ENCODE peak calls at places on chromosomes 3 and 15, in ten cellular contexts. One of them, this sample, is unnamed.

GRCh38 chr3:190443257-190443656 is 6.4 kb downstream of the TMEM207 start:
- DNase-seq in spleen: no peak
- DNase-seq in ovary: no peak
- DNase-seq in stomach: no peak
- DNase-seq in tibial nerve: no peak
- DNase-seq in breast epithelium: no peak
- DNase-seq in Peyer's patch: no peak
- DNase-seq in heart left ventricle: no peak
- DNase-seq in endothelial cell of umbilical vein: peak; percentile 29
- DNase-seq in uterus: no peak
- DNase-seq in this sample: no peak

GRCh38 chr15:74978503-74978902 is 16.9 kb upstream of the SCAMP5 start:
- DNase-seq in spleen: peak; percentile 46
- DNase-seq in ovary: no peak
- DNase-seq in stomach: no peak
- DNase-seq in tibial nerve: no peak
- DNase-seq in breast epithelium: no peak
- DNase-seq in Peyer's patch: no peak
- DNase-seq in heart left ventricle: no peak
- DNase-seq in endothelial cell of umbilical vein: no peak
- DNase-seq in uterus: no peak
- DNase-seq in this sample: no peak

GRCh38 chr3:134929976-134930375 is 134.9 kb downstream of the EPHB1 start:
- DNase-seq in spleen: no peak
- DNase-seq in ovary: no peak
- DNase-seq in stomach: no peak
- DNase-seq in tibial nerve: no peak
- DNase-seq in breast epithelium: no peak
- DNase-seq in Peyer's patch: no peak
- DNase-seq in heart left ventricle: no peak
- DNase-seq in endothelial cell of umbilical vein: no peak
- DNase-seq in uterus: no peak
- DNase-seq in this sample: no peak

GRCh38 chr3:162777118-162777517 is 1280.5 kb downstream of the OTOL1 start:
- DNase-seq in spleen: no peak
- DNase-seq in ovary: no peak
- DNase-seq in stomach: no peak
- DNase-seq in tibial nerve: no peak
- DNase-seq in breast epithelium: no peak
- DNase-seq in Peyer's patch: no peak
- DNase-seq in heart left ventricle: no peak
- DNase-seq in endothelial cell of umbilical vein: no peak
- DNase-seq in uterus: no peak
- DNase-seq in this sample: no peak

GRCh38 chr3:192850501-192850981 is 67.1 kb downstream of the MB21D2 start:
- DNase-seq in spleen: no peak
- DNase-seq in ovary: no peak
- DNase-seq in stomach: peak; percentile 45
- DNase-seq in tibial nerve: no peak
- DNase-seq in breast epithelium: peak; percentile 20
- DNase-seq in Peyer's patch: peak; percentile 89
- DNase-seq in heart left ventricle: no peak
- DNase-seq in endothelial cell of umbilical vein: peak; percentile 47
- DNase-seq in uterus: no peak
- DNase-seq in this sample: no peak

GRCh38 chr3:66037330-66037985 is 1.3 kb downstream of the MAGI1 start:
- DNase-seq in spleen: no peak
- DNase-seq in ovary: peak; percentile 46
- DNase-seq in stomach: peak; percentile 60
- DNase-seq in tibial nerve: no peak
- DNase-seq in breast epithelium: peak; percentile 59
- DNase-seq in Peyer's patch: no peak
- DNase-seq in heart left ventricle: peak; percentile 70
- DNase-seq in endothelial cell of umbilical vein: peak; percentile 62
- DNase-seq in uterus: peak; percentile 28
- DNase-seq in this sample: no peak

GRCh38 chr3:196390116-196390515 is 42.1 kb downstream of the UBXN7 start:
- DNase-seq in spleen: no peak
- DNase-seq in ovary: no peak
- DNase-seq in stomach: no peak
- DNase-seq in tibial nerve: no peak
- DNase-seq in breast epithelium: no peak
- DNase-seq in Peyer's patch: no peak
- DNase-seq in heart left ventricle: no peak
- DNase-seq in endothelial cell of umbilical vein: no peak
- DNase-seq in uterus: no peak
- DNase-seq in this sample: no peak

GRCh38 chr3:128590948-128591347 is 59.7 kb downstream of the RPN1 start:
- DNase-seq in spleen: no peak
- DNase-seq in ovary: no peak
- DNase-seq in stomach: no peak
- DNase-seq in tibial nerve: no peak
- DNase-seq in breast epithelium: no peak
- DNase-seq in Peyer's patch: no peak
- DNase-seq in heart left ventricle: no peak
- DNase-seq in endothelial cell of umbilical vein: no peak
- DNase-seq in uterus: no peak
- DNase-seq in this sample: no peak

GRCh38 chr15:88647362-88648105 is 8.7 kb downstream of the ISG20 start:
- DNase-seq in spleen: peak; percentile 79
- DNase-seq in ovary: no peak
- DNase-seq in stomach: peak; percentile 87
- DNase-seq in tibial nerve: no peak
- DNase-seq in breast epithelium: peak; percentile 38
- DNase-seq in Peyer's patch: peak; percentile 54
- DNase-seq in heart left ventricle: no peak
- DNase-seq in endothelial cell of umbilical vein: no peak
- DNase-seq in uterus: no peak
- DNase-seq in this sample: no peak

GRCh38 chr3:55349851-55350250 is 137.3 kb downstream of the WNT5A start:
- DNase-seq in spleen: no peak
- DNase-seq in ovary: no peak
- DNase-seq in stomach: no peak
- DNase-seq in tibial nerve: no peak
- DNase-seq in breast epithelium: no peak
- DNase-seq in Peyer's patch: no peak
- DNase-seq in heart left ventricle: no peak
- DNase-seq in endothelial cell of umbilical vein: no peak
- DNase-seq in uterus: no peak
- DNase-seq in this sample: no peak

GRCh38 chr3:133097214-133097613 is 59.0 kb downstream of the TMEM108 start:
- DNase-seq in spleen: no peak
- DNase-seq in ovary: no peak
- DNase-seq in stomach: no peak
- DNase-seq in tibial nerve: no peak
- DNase-seq in breast epithelium: no peak
- DNase-seq in Peyer's patch: no peak
- DNase-seq in heart left ventricle: no peak
- DNase-seq in endothelial cell of umbilical vein: no peak
- DNase-seq in uterus: no peak
- DNase-seq in this sample: no peak

GRCh38 chr3:178205750-178206149 is 330.5 kb upstream of the KCNMB2 start:
- DNase-seq in spleen: no peak
- DNase-seq in ovary: no peak
- DNase-seq in stomach: no peak
- DNase-seq in tibial nerve: no peak
- DNase-seq in breast epithelium: no peak
- DNase-seq in Peyer's patch: no peak
- DNase-seq in heart left ventricle: no peak
- DNase-seq in endothelial cell of umbilical vein: no peak
- DNase-seq in uterus: no peak
- DNase-seq in this sample: no peak

GRCh38 chr3:175457301-175457700 is 598.2 kb downstream of the NAALADL2 start:
- DNase-seq in spleen: no peak
- DNase-seq in ovary: no peak
- DNase-seq in stomach: no peak
- DNase-seq in tibial nerve: no peak
- DNase-seq in breast epithelium: no peak
- DNase-seq in Peyer's patch: no peak
- DNase-seq in heart left ventricle: no peak
- DNase-seq in endothelial cell of umbilical vein: no peak
- DNase-seq in uterus: no peak
- DNase-seq in this sample: no peak

GRCh38 chr3:108489776-108490175 is 20.6 kb downstream of the MYH15 start:
- DNase-seq in spleen: no peak
- DNase-seq in ovary: no peak
- DNase-seq in stomach: no peak
- DNase-seq in tibial nerve: no peak
- DNase-seq in breast epithelium: no peak
- DNase-seq in Peyer's patch: peak; percentile 50
- DNase-seq in heart left ventricle: no peak
- DNase-seq in endothelial cell of umbilical vein: peak; percentile 75
- DNase-seq in uterus: no peak
- DNase-seq in this sample: no peak

GRCh38 chr3:87167634-87168456 is 59.3 kb upstream of the CHMP2B start:
- DNase-seq in spleen: no peak
- DNase-seq in ovary: no peak
- DNase-seq in stomach: no peak
- DNase-seq in tibial nerve: no peak
- DNase-seq in breast epithelium: no peak
- DNase-seq in Peyer's patch: no peak
- DNase-seq in heart left ventricle: no peak
- DNase-seq in endothelial cell of umbilical vein: peak; percentile 55
- DNase-seq in uterus: no peak
- DNase-seq in this sample: no peak
- H3K4me3 ChIP-seq in spleen: peak overlapping the region; percentile 55
- H3K4me3 ChIP-seq in ovary: peak overlapping the region; percentile 34
- H3K4me3 ChIP-seq in stomach: peak overlapping the region; percentile 42
- H3K4me3 ChIP-seq in tibial nerve: peak overlapping the region; percentile 18
- H3K4me3 ChIP-seq in breast epithelium: peak overlapping the region; percentile 53
- H3K4me3 ChIP-seq in Peyer's patch: peak overlapping the region; percentile 37
- H3K4me3 ChIP-seq in heart left ventricle: peak overlapping the region; percentile 38
- H3K4me3 ChIP-seq in endothelial cell of umbilical vein: peak overlapping the region; percentile 44
- H3K4me3 ChIP-seq in uterus: peak overlapping the region; percentile 20
- H3K4me3 ChIP-seq in this sample: peak overlapping the region; percentile 34

GRCh38 chr3:37040231-37040630 is 46.9 kb downstream of the MLH1 start:
- DNase-seq in spleen: no peak
- DNase-seq in ovary: no peak
- DNase-seq in stomach: no peak
- DNase-seq in tibial nerve: no peak
- DNase-seq in breast epithelium: no peak
- DNase-seq in Peyer's patch: no peak
- DNase-seq in heart left ventricle: no peak
- DNase-seq in endothelial cell of umbilical vein: no peak
- DNase-seq in uterus: no peak
- DNase-seq in this sample: no peak
- H3K36me3 ChIP-seq in spleen: peaks cover 38% of the 10 kb centered on the region
- H3K36me3 ChIP-seq in ovary: no peaks in the 10 kb centered on the region
- H3K36me3 ChIP-seq in stomach: no peaks in the 10 kb centered on the region
- H3K36me3 ChIP-seq in tibial nerve: peaks cover 8% of the 10 kb centered on the region
- H3K36me3 ChIP-seq in breast epithelium: peaks cover 6% of the 10 kb centered on the region
- H3K36me3 ChIP-seq in Peyer's patch: peaks cover 40% of the 10 kb centered on the region
- H3K36me3 ChIP-seq in heart left ventricle: peaks cover 8% of the 10 kb centered on the region
- H3K36me3 ChIP-seq in endothelial cell of umbilical vein: peaks cover 3% of the 10 kb centered on the region
- H3K36me3 ChIP-seq in uterus: no peaks in the 10 kb centered on the region
- H3K36me3 ChIP-seq in this sample: peaks cover 48% of the 10 kb centered on the region

DNA sequence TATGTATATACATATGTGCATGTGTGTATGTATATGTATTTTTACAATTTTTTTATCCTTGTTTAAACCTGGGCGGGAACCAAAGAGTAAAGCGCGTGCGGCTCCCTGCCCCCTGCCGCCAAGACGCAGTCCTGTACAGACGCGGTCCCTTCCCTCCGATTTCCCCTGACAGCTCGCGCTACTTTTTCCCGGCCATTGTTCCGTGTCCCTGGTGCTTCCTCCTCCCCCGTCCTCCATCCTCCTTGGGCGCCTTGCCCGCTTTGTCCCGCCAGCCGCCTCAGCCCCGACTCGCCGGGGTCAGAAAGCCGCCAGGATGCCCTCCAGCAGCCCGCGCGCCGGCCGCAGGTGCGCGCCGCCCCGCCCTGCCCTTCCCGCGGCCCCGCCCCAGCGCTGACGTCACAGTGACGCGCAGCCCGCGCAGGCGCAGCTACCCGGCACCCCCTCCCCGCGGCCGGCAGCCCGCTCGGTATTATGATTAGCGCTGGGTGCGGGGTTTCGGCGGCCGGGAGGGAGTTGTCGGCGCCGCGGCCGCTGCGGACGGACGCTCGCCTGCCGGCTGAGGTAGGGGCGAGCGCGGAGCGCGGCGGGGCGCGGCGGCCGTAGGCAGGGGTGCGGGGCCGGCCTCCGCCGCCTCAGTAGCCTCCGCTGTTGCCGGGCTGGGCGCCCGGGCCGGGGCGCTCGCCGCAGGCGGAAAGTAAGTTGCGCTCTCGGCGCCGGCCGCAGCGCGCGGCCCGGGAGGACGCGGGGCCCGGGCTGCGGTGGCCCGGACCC is at the start of gene SNRK:
- DNase-seq in spleen: peak; percentile 97
- DNase-seq in ovary: peak; percentile 95
- DNase-seq in stomach: peak; percentile 94
- DNase-seq in tibial nerve: peak; percentile 79
- DNase-seq in breast epithelium: peak; percentile 75
- DNase-seq in Peyer's patch: peak; percentile 95
- DNase-seq in heart left ventricle: peak; percentile 97
- DNase-seq in endothelial cell of umbilical vein: peak; percentile 99
- DNase-seq in uterus: peak; percentile 90
- DNase-seq in this sample: peak; percentile 80
- TF ChIP-seq POLR2A in spleen: peak; percentile 53
- TF ChIP-seq POLR2A in ovary: peak; percentile 84
- TF ChIP-seq POLR2A in stomach: no peak
- TF ChIP-seq POLR2A in tibial nerve: peak; percentile 99
- TF ChIP-seq POLR2A in breast epithelium: no peak
- TF ChIP-seq POLR2A in Peyer's patch: peak; percentile 96
- TF ChIP-seq POLR2A in heart left ventricle: peak; percentile 95
- TF ChIP-seq POLR2A in endothelial cell of umbilical vein: peak; percentile 87
- TF ChIP-seq POLR2A in uterus: peak; percentile 98
- TF ChIP-seq POLR2A in this sample: peak; percentile 94

GRCh38 chr3:12750223-12750622 is 8.8 kb downstream of the TMEM40 start:
- DNase-seq in spleen: no peak
- DNase-seq in ovary: no peak
- DNase-seq in stomach: peak; percentile 72
- DNase-seq in tibial nerve: no peak
- DNase-seq in breast epithelium: peak; percentile 61
- DNase-seq in Peyer's patch: no peak
- DNase-seq in heart left ventricle: no peak
- DNase-seq in endothelial cell of umbilical vein: peak; percentile 24
- DNase-seq in uterus: peak; percentile 19
- DNase-seq in this sample: peak; percentile 27
- H3K4me3 ChIP-seq in spleen: no peak overlapping the region
- H3K4me3 ChIP-seq in ovary: no peak overlapping the region
- H3K4me3 ChIP-seq in stomach: no peak overlapping the region
- H3K4me3 ChIP-seq in tibial nerve: no peak overlapping the region
- H3K4me3 ChIP-seq in breast epithelium: no peak overlapping the region
- H3K4me3 ChIP-seq in Peyer's patch: no peak overlapping the region
- H3K4me3 ChIP-seq in heart left ventricle: no peak overlapping the region
- H3K4me3 ChIP-seq in endothelial cell of umbilical vein: no peak overlapping the region
- H3K4me3 ChIP-seq in uterus: no peak overlapping the region
- H3K4me3 ChIP-seq in this sample: no peak overlapping the region

GRCh38 chr3:8891328-8891727 is 71.9 kb downstream of the RAD18 start:
- DNase-seq in spleen: no peak
- DNase-seq in ovary: no peak
- DNase-seq in stomach: no peak
- DNase-seq in tibial nerve: no peak
- DNase-seq in breast epithelium: no peak
- DNase-seq in Peyer's patch: no peak
- DNase-seq in heart left ventricle: no peak
- DNase-seq in endothelial cell of umbilical vein: no peak
- DNase-seq in uterus: no peak
- DNase-seq in this sample: no peak
- H3K36me3 ChIP-seq in spleen: peaks cover 8% of the 10 kb centered on the region
- H3K36me3 ChIP-seq in ovary: no peaks in the 10 kb centered on the region
- H3K36me3 ChIP-seq in stomach: no peaks in the 10 kb centered on the region
- H3K36me3 ChIP-seq in tibial nerve: no peaks in the 10 kb centered on the region
- H3K36me3 ChIP-seq in breast epithelium: no peaks in the 10 kb centered on the region
- H3K36me3 ChIP-seq in Peyer's patch: peaks cover 4% of the 10 kb centered on the region
- H3K36me3 ChIP-seq in heart left ventricle: no peaks in the 10 kb centered on the region
- H3K36me3 ChIP-seq in endothelial cell of umbilical vein: no peaks in the 10 kb centered on the region
- H3K36me3 ChIP-seq in uterus: no peaks in the 10 kb centered on the region
- H3K36me3 ChIP-seq in this sample: no peaks in the 10 kb centered on the region